ENCODE peak calls at places on chromosomes 1 and 21, in eight cellular contexts. N is activated CD4-positive, CD25-positive, alpha-beta regulatory T cell treated with anti-CD3 and anti-CD28 coated beads, Interleukin-2, amount 50 U/mL, for 16 hours; V is endodermal cell; U is stomach; J is Kasumi-1; P is cerebellar cortex; X is mammary epithelial cell; M is HL-60. O is an unnamed sample.

GRCh38 chr1:109198043-109198695 is 15.5 kb upstream of the SARS1 start:
- DNase-seq in M (no peak), V (no peak), X (peak; percentile 90), N (no peak), P (no peak), J (no peak), U (no peak), O (no peak)

GRCh38 chr1:29591601-29592260 is 355.4 kb downstream of the PTPRU start:
- DNase-seq in M (no peak), V (no peak), U (no peak), P (no peak), X (no peak), J (no peak), N (no peak), O (no peak)

GRCh38 chr1:97632776-97633175 is 288.1 kb downstream of the DPYD start:
- DNase-seq in X (no peak), P (no peak), U (no peak), M (no peak), V (no peak), N (no peak), J (no peak), O (no peak)

GRCh38 chr1:225597926-225598575 is 54.9 kb downstream of the ENAH start:
- DNase-seq in P (no peak), M (no peak), X (peak; percentile 46), J (no peak), V (no peak), N (no peak), U (no peak), O (no peak)

GRCh38 chr21:38852708-38853107 is 47.0 kb downstream of the ETS2 start:
- DNase-seq in J (no peak), U (no peak), M (no peak), X (no peak), P (no peak), N (no peak), V (no peak), O (no peak)

GRCh38 chr1:39877980-39878956 is 5.0 kb downstream of the TRIT1 start:
- DNase-seq in X (no peak), P (no peak), N (no peak), U (no peak), J (no peak), M (no peak), V (no peak), O (no peak)

GRCh38 chr21:17818158-17819113 is 720 bp downstream of the C21orf91 start:
- DNase-seq in J (peak; percentile 43), V (peak; percentile 80), P (peak; percentile 32), N (peak; percentile 17), X (peak; percentile 45), M (peak; percentile 29), U (peak; percentile 34), O (peak; percentile 72)

GRCh38 chr1:27293915-27294314 is 28.0 kb upstream of the TMEM222 start:
- DNase-seq in M (no peak), J (no peak), X (no peak), P (no peak), V (no peak), N (no peak), U (no peak), O (no peak)

GRCh38 chr1:63721531-63722189 is 52.2 kb upstream of the ROR1 start:
- DNase-seq in P (no peak), J (no peak), X (peak; percentile 18), M (no peak), U (peak; percentile 35), V (no peak), N (no peak), O (no peak)

GRCh38 chr1:93753766-93754763 is 72.4 kb upstream of the BCAR3 start:
- DNase-seq in M (no peak), N (no peak), U (no peak), V (no peak), P (no peak), X (peak; percentile 77), J (no peak), O (no peak)

GRCh38 chr1:3263790-3264189 is 190.7 kb upstream of the ARHGEF16 start:
- DNase-seq in N (no peak), V (no peak), J (no peak), X (no peak), U (no peak), P (no peak), M (no peak), O (no peak)

GRCh38 chr21:35504277-35504676 is 455.2 kb upstream of the RUNX1 start:
- DNase-seq in M (no peak), P (no peak), U (no peak), J (no peak), X (no peak), N (no peak), V (no peak), O (no peak)

GRCh38 chr1:240178366-240178765 is 86.7 kb downstream of the FMN2 start:
- DNase-seq in N (no peak), J (no peak), M (no peak), V (no peak), P (peak; percentile 19), U (no peak), X (no peak), O (no peak)

GRCh38 chr21:44946254-44947041 is 6.6 kb downstream of the SLX9 start:
- DNase-seq in X (no peak), J (no peak), N (no peak), U (no peak), V (no peak), P (no peak), M (no peak), O (no peak)

GRCh38 chr1:174989540-174990181 is 10.1 kb upstream of the CACYBP start:
- DNase-seq in V (no peak), X (no peak), P (no peak), N (no peak), M (no peak), J (no peak), U (no peak), O (no peak)

GRCh38 chr1:234199476-234200127 is 173.7 kb upstream of the COA6 start:
- DNase-seq in J (no peak), X (peak; percentile 76), P (no peak), V (no peak), U (no peak), M (no peak), N (no peak), O (no peak)

GRCh38 chr1:53621144-53621543 is 117.8 kb downstream of the GLIS1 start:
- DNase-seq in J (no peak), U (peak; percentile 9), X (no peak), N (no peak), M (no peak), V (peak; percentile 20), P (no peak), O (no peak)

GRCh38 chr1:224407546-224408293 is 26.9 kb downstream of the WDR26 start:
- DNase-seq in N (no peak), V (no peak), U (no peak), J (no peak), P (no peak), X (peak; percentile 77), M (no peak), O (no peak)

GRCh38 chr1:77978293-77978968 is 441 bp downstream of the FUBP1 start:
- DNase-seq in V (peak; percentile 79), X (peak; percentile 92), P (peak; percentile 84), M (peak; percentile 91), N (peak; percentile 74), J (peak; percentile 92), U (peak; percentile 69), O (peak; percentile 87)

GRCh38 chr1:46489638-46490602 is at the start of gene DMBX1:
- DNase-seq in M (no peak), U (peak; percentile 54), P (no peak), V (peak; percentile 95), N (no peak), X (peak; percentile 46), J (no peak), O (peak; percentile 6)

GRCh38 chr1:44267438-44267837 is 54.2 kb downstream of the DMAP1 start:
- DNase-seq in J (no peak), X (no peak), N (no peak), U (no peak), V (no peak), P (no peak), M (no peak), O (no peak)

GRCh38 chr1:8711161-8711560 is 106.3 kb downstream of the RERE start:
- DNase-seq in M (no peak), P (no peak), J (no peak), V (no peak), N (no peak), X (no peak), U (no peak), O (no peak)

GRCh38 chr1:245956225-245956624 is 550.9 kb downstream of the SMYD3 start:
- DNase-seq in N (peak; percentile 33), V (no peak), P (no peak), X (no peak), M (no peak), U (no peak), J (no peak), O (no peak)

GRCh38 chr1:29719253-29719652 is 482.9 kb downstream of the PTPRU start:
- DNase-seq in J (no peak), U (no peak), X (peak; percentile 90), M (no peak), N (no peak), P (no peak), V (no peak), O (no peak)

O was measured in CD8-positive, alpha-beta memory T cell.